ENCODE peak calls at places on chromosomes 11 and 22, in nine cellular contexts. One of them, this sample, is unnamed.

GRCh38 chr11:2940166-2940929 is 11.1 kb upstream of the PHLDA2 start:
- DNase-seq in aorta: no peak
- DNase-seq in Calu3: peak
- DNase-seq in activated CD4-positive, alpha-beta T cell treated with anti-CD3 and anti-CD28 coated beads, Interleukin-2, amount 50 U/mL, for 24 hours: no peak
- DNase-seq in activated T-cell treated with anti-CD3 and anti-CD28 coated beads for 1 hour: no peak
- DNase-seq in stimulated activated CD4-positive, alpha-beta T cell treated with anti-CD3 and anti-CD28 coated beads, Interleukin-12 subunit alpha, Interleukin-12 subunit beta, amount 100 ng/mL, for 48 hours: no peak
- DNase-seq in neural progenitor cell: no peak
- DNase-seq in kidney glomerular epithelial cell: no peak
- DNase-seq in NAMALWA: no peak
- DNase-seq in this sample: no peak

GRCh38 chr22:41857860-41858199 is 24.9 kb downstream of the SREBF2 start:
- DNase-seq in aorta: no peak
- DNase-seq in activated CD4-positive, alpha-beta T cell treated with anti-CD3 and anti-CD28 coated beads, Interleukin-2, amount 50 U/mL, for 24 hours: no peak
- DNase-seq in Calu3: no peak
- DNase-seq in stimulated activated CD4-positive, alpha-beta T cell treated with anti-CD3 and anti-CD28 coated beads, Interleukin-12 subunit alpha, Interleukin-12 subunit beta, amount 100 ng/mL, for 48 hours: no peak
- DNase-seq in NAMALWA: no peak
- DNase-seq in kidney glomerular epithelial cell: no peak
- DNase-seq in neural progenitor cell: no peak
- DNase-seq in activated T-cell treated with anti-CD3 and anti-CD28 coated beads for 1 hour: no peak
- DNase-seq in this sample: no peak

GRCh38 chr11:85299247-85299646 is 327.9 kb downstream of the DLG2 start:
- DNase-seq in NAMALWA: no peak
- DNase-seq in activated CD4-positive, alpha-beta T cell treated with anti-CD3 and anti-CD28 coated beads, Interleukin-2, amount 50 U/mL, for 24 hours: no peak
- DNase-seq in stimulated activated CD4-positive, alpha-beta T cell treated with anti-CD3 and anti-CD28 coated beads, Interleukin-12 subunit alpha, Interleukin-12 subunit beta, amount 100 ng/mL, for 48 hours: no peak
- DNase-seq in activated T-cell treated with anti-CD3 and anti-CD28 coated beads for 1 hour: no peak
- DNase-seq in kidney glomerular epithelial cell: peak
- DNase-seq in neural progenitor cell: no peak
- DNase-seq in aorta: no peak
- DNase-seq in Calu3: no peak
- DNase-seq in this sample: no peak

GRCh38 chr11:1757861-1758610 is 5.7 kb downstream of the CTSD start:
- DNase-seq in kidney glomerular epithelial cell: no peak
- DNase-seq in aorta: peak
- DNase-seq in Calu3: no peak
- DNase-seq in neural progenitor cell: no peak
- DNase-seq in stimulated activated CD4-positive, alpha-beta T cell treated with anti-CD3 and anti-CD28 coated beads, Interleukin-12 subunit alpha, Interleukin-12 subunit beta, amount 100 ng/mL, for 48 hours: no peak
- DNase-seq in activated CD4-positive, alpha-beta T cell treated with anti-CD3 and anti-CD28 coated beads, Interleukin-2, amount 50 U/mL, for 24 hours: no peak
- DNase-seq in activated T-cell treated with anti-CD3 and anti-CD28 coated beads for 1 hour: peak
- DNase-seq in NAMALWA: no peak
- DNase-seq in this sample: peak

GRCh38 chr11:123611698-123612097 is 42.7 kb downstream of the SCN3B start:
- DNase-seq in activated T-cell treated with anti-CD3 and anti-CD28 coated beads for 1 hour: no peak
- DNase-seq in activated CD4-positive, alpha-beta T cell treated with anti-CD3 and anti-CD28 coated beads, Interleukin-2, amount 50 U/mL, for 24 hours: no peak
- DNase-seq in stimulated activated CD4-positive, alpha-beta T cell treated with anti-CD3 and anti-CD28 coated beads, Interleukin-12 subunit alpha, Interleukin-12 subunit beta, amount 100 ng/mL, for 48 hours: no peak
- DNase-seq in kidney glomerular epithelial cell: no peak
- DNase-seq in neural progenitor cell: peak
- DNase-seq in aorta: no peak
- DNase-seq in NAMALWA: no peak
- DNase-seq in Calu3: no peak
- DNase-seq in this sample: no peak

GRCh38 chr11:69212121-69213110 is 56.7 kb downstream of the SMIM38 start:
- DNase-seq in stimulated activated CD4-positive, alpha-beta T cell treated with anti-CD3 and anti-CD28 coated beads, Interleukin-12 subunit alpha, Interleukin-12 subunit beta, amount 100 ng/mL, for 48 hours: no peak
- DNase-seq in kidney glomerular epithelial cell: no peak
- DNase-seq in aorta: no peak
- DNase-seq in activated CD4-positive, alpha-beta T cell treated with anti-CD3 and anti-CD28 coated beads, Interleukin-2, amount 50 U/mL, for 24 hours: no peak
- DNase-seq in neural progenitor cell: peak
- DNase-seq in Calu3: no peak
- DNase-seq in NAMALWA: no peak
- DNase-seq in activated T-cell treated with anti-CD3 and anti-CD28 coated beads for 1 hour: no peak
- DNase-seq in this sample: no peak

GRCh38 chr11:83865636-83866461 is 579.7 kb upstream of the CCDC90B start:
- DNase-seq in NAMALWA: no peak
- DNase-seq in activated CD4-positive, alpha-beta T cell treated with anti-CD3 and anti-CD28 coated beads, Interleukin-2, amount 50 U/mL, for 24 hours: no peak
- DNase-seq in aorta: no peak
- DNase-seq in kidney glomerular epithelial cell: peak
- DNase-seq in activated T-cell treated with anti-CD3 and anti-CD28 coated beads for 1 hour: no peak
- DNase-seq in neural progenitor cell: no peak
- DNase-seq in Calu3: no peak
- DNase-seq in stimulated activated CD4-positive, alpha-beta T cell treated with anti-CD3 and anti-CD28 coated beads, Interleukin-12 subunit alpha, Interleukin-12 subunit beta, amount 100 ng/mL, for 48 hours: no peak
- DNase-seq in this sample: no peak

GRCh38 chr11:37108436-37109204 is 510.6 kb upstream of the RAG2 start:
- DNase-seq in kidney glomerular epithelial cell: no peak
- DNase-seq in aorta: no peak
- DNase-seq in stimulated activated CD4-positive, alpha-beta T cell treated with anti-CD3 and anti-CD28 coated beads, Interleukin-12 subunit alpha, Interleukin-12 subunit beta, amount 100 ng/mL, for 48 hours: no peak
- DNase-seq in NAMALWA: no peak
- DNase-seq in activated CD4-positive, alpha-beta T cell treated with anti-CD3 and anti-CD28 coated beads, Interleukin-2, amount 50 U/mL, for 24 hours: no peak
- DNase-seq in neural progenitor cell: no peak
- DNase-seq in Calu3: no peak
- DNase-seq in activated T-cell treated with anti-CD3 and anti-CD28 coated beads for 1 hour: no peak
- DNase-seq in this sample: no peak

GRCh38 chr22:23780146-23780748 is 6.5 kb upstream of the SMARCB1 start:
- DNase-seq in NAMALWA: no peak
- DNase-seq in activated CD4-positive, alpha-beta T cell treated with anti-CD3 and anti-CD28 coated beads, Interleukin-2, amount 50 U/mL, for 24 hours: no peak
- DNase-seq in Calu3: no peak
- DNase-seq in kidney glomerular epithelial cell: no peak
- DNase-seq in stimulated activated CD4-positive, alpha-beta T cell treated with anti-CD3 and anti-CD28 coated beads, Interleukin-12 subunit alpha, Interleukin-12 subunit beta, amount 100 ng/mL, for 48 hours: no peak
- DNase-seq in aorta: no peak
- DNase-seq in activated T-cell treated with anti-CD3 and anti-CD28 coated beads for 1 hour: no peak
- DNase-seq in neural progenitor cell: no peak
- DNase-seq in this sample: no peak

GRCh38 chr22:45883811-45884170 is 93.2 kb downstream of the WNT7B start:
- DNase-seq in neural progenitor cell: no peak
- DNase-seq in activated T-cell treated with anti-CD3 and anti-CD28 coated beads for 1 hour: no peak
- DNase-seq in activated CD4-positive, alpha-beta T cell treated with anti-CD3 and anti-CD28 coated beads, Interleukin-2, amount 50 U/mL, for 24 hours: no peak
- DNase-seq in NAMALWA: no peak
- DNase-seq in aorta: peak
- DNase-seq in Calu3: no peak
- DNase-seq in stimulated activated CD4-positive, alpha-beta T cell treated with anti-CD3 and anti-CD28 coated beads, Interleukin-12 subunit alpha, Interleukin-12 subunit beta, amount 100 ng/mL, for 48 hours: no peak
- DNase-seq in kidney glomerular epithelial cell: no peak
- DNase-seq in this sample: no peak